ENCODE peak calls at places on chromosomes 7 and 10, in eight cellular contexts. K, V, C, N, U, W, S and X are unnamed samples.

GRCh38 chr7:110646814-110647213 is 444.1 kb upstream of the LRRN3 start:
- DNase-seq in K (no peak), V (no peak), C (no peak), N (no peak), U (no peak), W (no peak), S (peak), X (no peak)

GRCh38 chr10:126420571-126421275 is 32.4 kb upstream of the ADAM12 start:
- DNase-seq in K (peak), V (no peak), C (peak), N (no peak), U (no peak), W (no peak), S (no peak), X (no peak)

GRCh38 chr10:72564596-72564995 is 61.3 kb downstream of the MICU1 start:
- DNase-seq in K (peak), V (peak), C (peak), N (no peak), U (peak), W (no peak), S (no peak), X (no peak)

GRCh38 chr10:42990016-42990720 is 86.7 kb upstream of the RET start:
- DNase-seq in K (no peak), V (no peak), C (no peak), N (no peak), U (no peak), W (no peak), S (no peak), X (no peak)

GRCh38 chr10:119737827-119738226 is 12.0 kb downstream of the INPP5F start:
- DNase-seq in K (peak), V (peak), C (peak), N (no peak), U (peak), W (peak), S (no peak), X (no peak)

GRCh38 chr7:46253500-46253899 is 332.4 kb upstream of the IGFBP3 start:
- DNase-seq in K (peak), V (no peak), C (no peak), N (no peak), U (no peak), W (no peak), S (no peak), X (no peak)

GRCh38 chr7:50588937-50589336 is 23.7 kb upstream of the DDC start:
- DNase-seq in K (no peak), V (no peak), C (no peak), N (no peak), U (no peak), W (no peak), S (no peak), X (no peak)

GRCh38 chr10:114575417-114576131 is 82.5 kb downstream of the ABLIM1 start:
- DNase-seq in K (no peak), V (no peak), C (no peak), N (no peak), U (no peak), W (no peak), S (no peak), X (no peak)

GRCh38 chr10:33483124-33483794 is 148.8 kb upstream of the NRP1 start:
- DNase-seq in K (no peak), V (no peak), C (no peak), N (no peak), U (no peak), W (no peak), S (no peak), X (no peak)

GRCh38 chr10:35542303-35542702 is 62.8 kb upstream of the GJD4 start:
- DNase-seq in K (no peak), V (no peak), C (no peak), N (no peak), U (no peak), W (no peak), S (no peak), X (no peak)

GRCh38 chr7:28988818-28989595 is 30.9 kb upstream of the TRIL start:
- DNase-seq in K (peak), V (peak), C (peak), N (no peak), U (peak), W (peak), S (no peak), X (no peak)

GRCh38 chr7:25318077-25318476 is 89.8 kb upstream of the NPVF start:
- DNase-seq in K (no peak), V (no peak), C (no peak), N (no peak), U (no peak), W (no peak), S (no peak), X (no peak)

GRCh38 chr10:70455213-70455630 is 13.7 kb upstream of the NODAL start:
- DNase-seq in K (no peak), V (no peak), C (no peak), N (no peak), U (no peak), W (no peak), S (no peak), X (no peak)

GRCh38 chr10:10403762-10404161 is 613.9 kb upstream of the CELF2 start:
- DNase-seq in K (no peak), V (no peak), C (no peak), N (no peak), U (peak), W (no peak), S (no peak), X (no peak)

GRCh38 chr10:50453940-50454339 is 169.8 kb downstream of the SGMS1 start:
- DNase-seq in K (no peak), V (no peak), C (no peak), N (no peak), U (no peak), W (no peak), S (peak), X (no peak)

GRCh38 chr7:37921876-37922275 is 1.4 kb downstream of the EPDR1 start:
- DNase-seq in K (no peak), V (no peak), C (no peak), N (no peak), U (no peak), W (no peak), S (no peak), X (no peak)

GRCh38 chr7:16433568-16434122 is 12.3 kb upstream of the CRPPA start:
- DNase-seq in K (no peak), V (no peak), C (no peak), N (no peak), U (no peak), W (no peak), S (no peak), X (no peak)

GRCh38 chr10:116038259-116038658 is 234.7 kb downstream of the GFRA1 start:
- DNase-seq in K (peak), V (no peak), C (peak), N (no peak), U (peak), W (no peak), S (no peak), X (peak)

GRCh38 chr10:119431034-119431767 is 111.3 kb downstream of the RGS10 start:
- DNase-seq in K (no peak), V (no peak), C (no peak), N (no peak), U (no peak), W (no peak), S (no peak), X (no peak)

GRCh38 chr10:110433740-110434139 is 64.0 kb upstream of the DUSP5 start:
- DNase-seq in K (no peak), V (no peak), C (no peak), N (no peak), U (no peak), W (no peak), S (no peak), X (no peak)

GRCh38 chr10:19918800-19919199 is 102.6 kb downstream of the PLXDC2 start:
- DNase-seq in K (peak), V (no peak), C (no peak), N (no peak), U (peak), W (no peak), S (no peak), X (no peak)

GRCh38 chr10:1572519-1573333 is 164.6 kb downstream of the ADARB2 start:
- DNase-seq in K (no peak), V (no peak), C (no peak), N (no peak), U (no peak), W (no peak), S (peak), X (no peak)

GRCh38 chr10:77564781-77565589 is 72.6 kb downstream of the KCNMA1 start:
- DNase-seq in K (peak), V (no peak), C (no peak), N (no peak), U (no peak), W (no peak), S (peak), X (no peak)

GRCh38 chr7:134787064-134787463 is 7.6 kb downstream of the CALD1 start:
- DNase-seq in K (no peak), V (no peak), C (no peak), N (no peak), U (no peak), W (no peak), S (no peak), X (no peak)

GRCh38 chr10:69278446-69278963 is at the start of gene HK1:
- DNase-seq in K (no peak), V (no peak), C (no peak), N (no peak), U (no peak), W (no peak), S (peak), X (no peak)

GRCh38 chr10:12594448-12594944 is 245.1 kb downstream of the CAMK1D start:
- DNase-seq in K (no peak), V (no peak), C (no peak), N (peak), U (no peak), W (no peak), S (no peak), X (no peak)

GRCh38 chr7:78253850-78254249 is 455.3 kb downstream of the PHTF2 start:
- DNase-seq in K (no peak), V (no peak), C (no peak), N (no peak), U (no peak), W (no peak), S (no peak), X (no peak)

GRCh38 chr7:157397751-157398691 is 61.2 kb downstream of the DNAJB6 start:
- DNase-seq in K (peak), V (peak), C (peak), N (no peak), U (peak), W (no peak), S (peak), X (peak)

GRCh38 chr7:151784843-151785680 is 91.9 kb downstream of the PRKAG2 start:
- DNase-seq in K (no peak), V (no peak), C (no peak), N (no peak), U (no peak), W (no peak), S (no peak), X (no peak)

GRCh38 chr7:149466364-149466763 is 5.5 kb upstream of the ZNF777 start:
- DNase-seq in K (no peak), V (no peak), C (no peak), N (no peak), U (no peak), W (no peak), S (no peak), X (no peak)

GRCh38 chr10:130400890-130401289 is 264.7 kb downstream of the GLRX3 start:
- DNase-seq in K (no peak), V (no peak), C (no peak), N (no peak), U (no peak), W (no peak), S (no peak), X (no peak)

GRCh38 chr7:90605055-90605454 is 8.9 kb downstream of the CDK14 start:
- DNase-seq in K (no peak), V (no peak), C (no peak), N (no peak), U (no peak), W (no peak), S (no peak), X (no peak)

GRCh38 chr7:68730194-68730593 is 868.1 kb upstream of the AUTS2 start:
- DNase-seq in K (no peak), V (no peak), C (no peak), N (no peak), U (no peak), W (no peak), S (no peak), X (no peak)

GRCh38 chr7:123718773-123719480 is 29.9 kb downstream of the WASL start:
- DNase-seq in K (no peak), V (no peak), C (no peak), N (no peak), U (no peak), W (no peak), S (no peak), X (no peak)

GRCh38 chr7:123715793-123716192 is 33.0 kb downstream of the WASL start:
- DNase-seq in K (no peak), V (no peak), C (no peak), N (no peak), U (no peak), W (no peak), S (no peak), X (no peak)

GRCh38 chr7:123717689-123718088 is 31.1 kb downstream of the WASL start:
- DNase-seq in K (no peak), V (no peak), C (no peak), N (no peak), U (no peak), W (no peak), S (no peak), X (no peak)

GRCh38 chr7:123715198-123715597 is 33.6 kb downstream of the WASL start:
- DNase-seq in K (peak), V (no peak), C (no peak), N (no peak), U (no peak), W (no peak), S (no peak), X (no peak)

DNA sequence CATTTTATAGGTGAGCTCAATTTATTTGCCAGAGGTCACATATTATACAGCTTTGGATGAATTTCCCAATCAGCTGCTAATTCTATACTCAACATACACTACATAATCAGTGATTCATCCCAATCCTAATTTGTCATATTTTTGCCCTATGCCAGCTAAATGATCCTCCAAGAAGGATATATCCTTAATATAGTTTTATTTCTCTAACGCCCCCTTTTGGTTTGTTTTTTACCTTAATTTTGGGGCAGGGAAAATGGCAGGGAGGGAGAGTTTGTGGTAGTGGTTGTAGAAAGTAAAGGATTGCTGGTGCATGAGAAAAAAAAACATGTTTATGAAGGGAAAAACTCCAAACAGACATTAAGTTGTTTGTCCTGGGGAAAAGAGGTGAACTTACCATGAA is 31.9 kb downstream of the WASL start:
- DNase-seq in K (peak), V (no peak), C (no peak), N (no peak), U (no peak), W (no peak), S (no peak), X (no peak)
- TF ChIP-seq CTCF in K (no peak), V (no peak), C (no peak), N (no peak), U (no peak), W (no peak), S (no peak), X (peak)

GRCh38 chr7:1170741-1171501 is 10.9 kb upstream of the ZFAND2A start:
- DNase-seq in K (no peak), V (no peak), C (no peak), N (no peak), U (no peak), W (no peak), S (no peak), X (no peak)

GRCh38 chr7:1172666-1173523 is 12.9 kb upstream of the ZFAND2A start:
- DNase-seq in K (no peak), V (no peak), C (no peak), N (no peak), U (no peak), W (no peak), S (no peak), X (no peak)

GRCh38 chr7:1164436-1164835 is 4.4 kb upstream of the ZFAND2A start:
- DNase-seq in K (no peak), V (no peak), C (no peak), N (no peak), U (no peak), W (no peak), S (no peak), X (no peak)

GRCh38 chr7:1169409-1170368 is 9.7 kb upstream of the ZFAND2A start:
- DNase-seq in K (peak), V (no peak), C (no peak), N (peak), U (peak), W (no peak), S (peak), X (no peak)

DNA sequence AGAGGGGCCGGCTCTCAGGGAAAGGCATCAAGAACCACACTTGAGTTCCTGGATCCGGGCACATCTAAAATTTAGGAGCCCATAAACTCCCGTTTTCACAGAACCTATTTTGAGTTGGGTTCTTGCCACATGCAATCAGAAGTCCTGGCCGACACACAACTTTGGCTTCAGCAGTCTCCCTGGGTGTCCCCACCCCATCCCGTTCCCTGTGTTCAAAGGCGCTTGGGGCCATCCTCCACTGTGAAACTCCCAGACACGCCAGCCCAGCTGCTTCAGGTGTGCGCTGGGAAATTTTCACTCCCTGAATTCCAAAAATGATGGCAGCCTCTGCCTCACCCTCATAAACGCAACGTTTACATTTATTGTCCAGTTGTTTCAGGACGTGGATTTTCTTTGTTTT is 8.4 kb upstream of the ZFAND2A start:
- DNase-seq in K (no peak), V (no peak), C (no peak), N (no peak), U (no peak), W (no peak), S (no peak), X (no peak)
- H3K4me3 ChIP-seq in K (no peak), V (no peak), C (no peak), N (no peak), U (no peak), W (no peak), S (no peak), X (no peak)

GRCh38 chr10:15267496-15267895 is 99.0 kb upstream of the NMT2 start:
- DNase-seq in K (no peak), V (no peak), C (no peak), N (no peak), U (no peak), W (no peak), S (no peak), X (no peak)
- TF ChIP-seq CTCF in K (no peak), V (peak), C (peak), N (no peak), U (no peak), W (no peak), S (peak), X (peak)

DNA sequence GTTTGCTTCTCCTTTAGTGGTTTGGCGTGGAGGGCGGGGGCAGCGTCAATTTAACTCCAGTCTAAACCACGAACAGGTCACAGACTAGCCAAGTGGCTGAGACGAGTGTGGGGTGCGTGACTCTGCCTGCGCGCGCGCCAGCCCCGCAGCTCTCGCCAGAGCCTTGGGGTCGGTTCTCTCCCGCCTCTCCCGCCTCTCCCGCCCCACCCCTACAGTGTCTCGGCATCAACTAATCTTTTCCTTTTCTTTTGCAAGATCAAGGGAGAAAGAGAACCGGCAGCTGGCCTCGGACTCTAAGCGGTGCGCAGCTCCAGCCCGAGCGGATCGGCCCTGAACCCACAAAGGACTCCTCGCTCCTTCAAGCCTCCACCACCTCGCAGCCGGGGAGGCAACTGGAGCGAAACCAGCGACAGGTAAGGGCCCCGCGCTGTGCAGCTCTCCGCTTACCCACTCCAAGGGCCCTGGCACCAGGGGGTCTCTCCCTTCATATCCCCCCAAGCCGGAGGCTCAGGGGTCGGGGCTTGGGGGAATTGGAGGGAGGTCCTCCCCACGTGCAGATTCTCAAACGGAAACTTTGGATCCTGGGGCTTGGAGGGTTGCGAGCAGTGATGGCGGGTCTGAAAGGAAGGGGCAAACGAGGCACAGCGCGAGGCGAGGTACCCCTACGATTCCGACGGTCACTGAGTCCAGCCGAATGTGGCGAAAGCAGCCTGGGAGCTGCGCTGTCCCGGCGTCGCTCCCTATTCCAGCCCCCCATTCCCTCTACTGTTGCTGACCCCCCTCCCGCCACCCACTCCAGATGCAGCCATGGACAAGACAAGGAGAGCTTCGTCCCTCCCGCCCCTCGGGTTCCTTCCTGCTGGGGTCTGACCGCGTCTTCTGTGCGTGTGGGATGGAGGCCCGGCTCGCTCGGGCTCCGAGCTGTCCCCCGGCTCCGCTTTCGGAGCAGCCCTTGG is 832 bp downstream of the CHRM2 start:
- DNase-seq in K (no peak), V (no peak), C (no peak), N (no peak), U (peak), W (no peak), S (peak), X (no peak)
- H3K4me3 ChIP-seq in K (no peak), V (peak), C (peak), N (no peak), U (peak), W (no peak), S (peak), X (no peak)

DNA sequence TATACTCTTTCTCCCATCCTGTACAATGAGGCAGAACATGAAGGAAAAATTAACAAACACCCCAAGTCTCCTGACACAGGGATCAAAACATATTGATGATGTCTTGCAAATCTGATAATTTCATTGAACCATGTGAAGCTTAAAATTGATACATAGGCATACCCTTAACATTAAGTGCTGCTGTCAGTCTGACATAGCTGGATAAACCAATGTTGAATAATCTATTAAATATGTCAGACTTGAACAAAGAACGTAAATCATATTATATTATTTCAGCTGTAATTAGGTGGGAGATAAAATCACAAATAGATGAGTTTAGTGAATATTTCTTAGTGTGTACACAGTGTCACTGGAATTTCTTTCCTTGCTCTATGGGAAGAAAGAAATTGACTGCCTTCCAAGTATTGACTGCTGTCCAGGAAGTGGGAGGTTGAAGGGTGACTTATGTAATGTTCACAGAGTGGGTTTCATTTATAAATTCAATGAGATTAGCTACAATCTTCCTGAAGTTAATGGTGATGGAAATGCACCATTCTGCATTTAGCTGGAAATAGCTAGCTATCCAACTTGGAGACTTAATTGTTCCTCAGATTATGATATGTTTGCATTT is 170.8 kb downstream of the AUTS2 start:
- DNase-seq in K (no peak), V (no peak), C (no peak), N (no peak), U (no peak), W (no peak), S (no peak), X (no peak)
- TF ChIP-seq CTCF in K (no peak), V (no peak), C (no peak), N (no peak), U (no peak), W (no peak), S (no peak), X (no peak)